ENCODE peak calls at places on chromosome 1, in six cellular contexts. Y is GM12891, B is HEK293T, A is osteoblast, H is KBM-7, T is SJCRH30. I is an unnamed sample.

GRCh38 chr1:210342986-210343780 is 14.5 kb downstream of the HHAT start:
- DNase-seq in T (no peak), A (no peak), Y (no peak), H (no peak), B (no peak), I (no peak)

GRCh38 chr1:173507205-173507846 is 30.2 kb downstream of the PRDX6 start:
- DNase-seq in T (no peak), B (no peak), H (no peak), A (peak; percentile 65), Y (no peak), I (no peak)

GRCh38 chr1:24567792-24568388 is 12.0 kb downstream of the NCMAP start:
- DNase-seq in H (no peak), B (no peak), A (no peak), T (no peak), Y (no peak), I (no peak)

GRCh38 chr1:16204634-16205332 is 7.7 kb downstream of the ARHGEF19 start:
- DNase-seq in Y (no peak), B (peak; percentile 44), T (peak; percentile 45), A (peak; percentile 72), H (peak; percentile 38), I (peak; percentile 21)

GRCh38 chr1:155128469-155128754 is 736 bp downstream of the EFNA1 start:
- DNase-seq in A (no peak), T (no peak), H (no peak), B (no peak), Y (no peak), I (no peak)

GRCh38 chr1:1182491-1183220 is 9.0 kb downstream of the TTLL10 start:
- DNase-seq in B (no peak), T (no peak), H (no peak), Y (no peak), A (peak; percentile 43), I (no peak)

GRCh38 chr1:198499588-198499987 is 40.9 kb downstream of the ATP6V1G3 start:
- DNase-seq in A (peak; percentile 43), Y (no peak), B (no peak), H (no peak), T (no peak), I (no peak)

GRCh38 chr1:163544441-163544840 is 222.7 kb downstream of the NUF2 start:
- DNase-seq in H (no peak), A (no peak), Y (no peak), B (no peak), T (no peak), I (no peak)

GRCh38 chr1:207808911-207809555 is 57.2 kb downstream of the CD46 start:
- DNase-seq in H (no peak), T (no peak), Y (no peak), A (no peak), B (no peak), I (no peak)

GRCh38 chr1:83102630-83103071 is 896.3 kb downstream of the TTLL7 start:
- DNase-seq in Y (no peak), T (peak; percentile 78), B (peak; percentile 72), H (no peak), A (no peak), I (no peak)

I was measured in Kasumi-1.